ENCODE peak calls at places on chromosomes 5 and 9, in five cellular contexts. L, W, P, N and H are unnamed samples.

GRCh38 chr9:98034593-98035546 is 21.7 kb upstream of the NANS start:
- DNase-seq in L (peak; percentile 76), W (peak; percentile 93), P (peak; percentile 88), N (peak; percentile 92), H (peak; percentile 87)

GRCh38 chr9:119370816-119371215 is 1.6 kb upstream of the BRINP1 start:
- DNase-seq in L (no peak), W (no peak), P (peak; percentile 29), N (peak; percentile 21), H (peak; percentile 4)

GRCh38 chr5:1875843-1876671 is 6.7 kb downstream of the IRX4 start:
- DNase-seq in L (no peak), W (no peak), P (no peak), N (no peak), H (no peak)

GRCh38 chr5:77168187-77168883 is 42.1 kb upstream of the PDE8B start:
- DNase-seq in L (no peak), W (peak; percentile 80), P (peak; percentile 64), N (no peak), H (no peak)

GRCh38 chr9:18236336-18236735 is 237.6 kb upstream of the ADAMTSL1 start:
- DNase-seq in L (no peak), W (no peak), P (no peak), N (no peak), H (no peak)

GRCh38 chr9:125493861-125494554 is 213.0 kb downstream of the MAPKAP1 start:
- DNase-seq in L (no peak), W (no peak), P (no peak), N (no peak), H (no peak)

GRCh38 chr5:35470866-35471265 is 146.8 kb upstream of the SPEF2 start:
- DNase-seq in L (no peak), W (no peak), P (no peak), N (no peak), H (no peak)

GRCh38 chr5:173868096-173868879 is 19.9 kb upstream of the CPEB4 start:
- DNase-seq in L (no peak), W (peak; percentile 77), P (no peak), N (peak; percentile 37), H (no peak)

GRCh38 chr5:67827521-67827920 is 388.0 kb upstream of the PIK3R1 start:
- DNase-seq in L (no peak), W (no peak), P (no peak), N (no peak), H (no peak)

GRCh38 chr5:434443-435146 is 8.4 kb upstream of the EXOC3 start:
- DNase-seq in L (no peak), W (no peak), P (no peak), N (no peak), H (no peak)

GRCh38 chr5:167861134-167861930 is 430.1 kb upstream of the WWC1 start:
- DNase-seq in L (no peak), W (no peak), P (peak; percentile 28), N (no peak), H (no peak)

GRCh38 chr9:126781717-126782388 is 23.0 kb upstream of the ZBTB43 start:
- DNase-seq in L (peak; percentile 63), W (peak; percentile 89), P (peak; percentile 81), N (peak; percentile 78), H (peak; percentile 66)

GRCh38 chr9:94921656-94922055 is 195.2 kb downstream of the AOPEP start:
- DNase-seq in L (no peak), W (no peak), P (no peak), N (no peak), H (no peak)

GRCh38 chr9:93680445-93681315 is 104.3 kb downstream of the PHF2 start:
- DNase-seq in L (no peak), W (peak; percentile 25), P (peak; percentile 3), N (peak; percentile 15), H (no peak)

GRCh38 chr5:130061746-130062145 is 157.5 kb downstream of the CHSY3 start:
- DNase-seq in L (no peak), W (no peak), P (no peak), N (no peak), H (no peak)

GRCh38 chr9:698276-698675 is 143.2 kb upstream of the DMRT1 start:
- DNase-seq in L (no peak), W (no peak), P (no peak), N (no peak), H (no peak)

GRCh38 chr9:703392-703791 is 138.1 kb upstream of the DMRT1 start:
- DNase-seq in L (no peak), W (no peak), P (no peak), N (no peak), H (no peak)

GRCh38 chr9:698937-699336 is 142.6 kb upstream of the DMRT1 start:
- DNase-seq in L (no peak), W (no peak), P (no peak), N (no peak), H (no peak)

GRCh38 chr9:699396-699795 is 142.1 kb upstream of the DMRT1 start:
- DNase-seq in L (no peak), W (no peak), P (no peak), N (no peak), H (no peak)

GRCh38 chr9:700365-701282 is 140.9 kb upstream of the DMRT1 start:
- DNase-seq in L (no peak), W (no peak), P (no peak), N (no peak), H (peak; percentile 24)
- H3K27ac ChIP-seq in L (no peak overlapping the region), W (no peak overlapping the region), P (no peak overlapping the region), N (no peak overlapping the region), H (no peak overlapping the region)

GRCh38 chr5:179111267-179112207 is 51.4 kb downstream of the ZNF354C start:
- DNase-seq in L (no peak), W (no peak), P (no peak), N (peak; percentile 7), H (no peak)
- H3K9me3 ChIP-seq in L (peaks cover 7% of the 10 kb centered on the region), W (peaks cover 11% of the 10 kb centered on the region), P (no peaks in the 10 kb centered on the region), N (no peaks in the 10 kb centered on the region), H (peaks cover 2% of the 10 kb centered on the region)

DNA sequence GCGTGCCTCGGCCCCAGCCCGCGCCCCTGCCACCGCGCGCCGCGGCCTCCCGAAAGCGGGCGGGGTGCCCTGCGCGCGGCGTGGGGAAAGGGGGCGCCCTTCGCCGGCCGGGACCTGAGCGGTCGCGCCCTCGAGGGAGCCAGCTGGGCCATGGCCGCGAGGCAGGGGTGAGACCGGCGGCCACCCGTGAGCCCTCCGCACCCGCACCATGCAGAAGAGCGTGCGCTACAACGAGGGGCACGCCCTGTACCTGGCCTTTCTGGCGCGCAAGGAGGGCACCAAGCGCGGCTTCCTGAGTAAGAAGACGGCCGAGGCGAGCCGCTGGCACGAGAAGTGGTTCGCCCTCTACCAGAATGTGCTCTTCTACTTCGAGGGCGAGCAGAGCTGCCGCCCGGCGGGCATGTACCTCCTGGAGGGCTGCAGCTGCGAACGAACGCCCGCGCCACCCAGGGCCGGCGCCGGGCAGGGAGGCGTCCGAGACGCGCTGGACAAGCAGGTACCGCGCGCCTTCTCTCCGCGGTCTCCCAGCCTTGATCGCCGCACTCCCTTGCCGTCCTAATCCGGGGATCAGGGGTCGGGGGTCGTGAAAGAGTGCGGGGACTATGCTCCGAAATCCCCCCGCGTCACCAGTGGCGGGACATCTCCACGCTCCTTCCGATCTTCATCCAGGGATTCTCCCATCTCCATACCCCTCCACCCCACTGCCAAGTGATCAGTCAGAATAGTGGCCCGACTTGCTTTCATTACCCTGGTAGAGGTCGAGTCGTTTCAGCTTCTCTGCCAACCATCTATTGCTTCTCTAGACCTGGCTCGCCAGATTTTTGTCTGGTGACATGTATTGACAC is 590 bp downstream of the RASGRF2 start:
- DNase-seq in L (no peak), W (no peak), P (peak; percentile 29), N (peak; percentile 47), H (peak; percentile 38)
- H3K27ac ChIP-seq in L (no peak overlapping the region), W (peak overlapping the region; percentile 59), P (peak overlapping the region; percentile 87), N (peak overlapping the region; percentile 29), H (no peak overlapping the region)

DNA sequence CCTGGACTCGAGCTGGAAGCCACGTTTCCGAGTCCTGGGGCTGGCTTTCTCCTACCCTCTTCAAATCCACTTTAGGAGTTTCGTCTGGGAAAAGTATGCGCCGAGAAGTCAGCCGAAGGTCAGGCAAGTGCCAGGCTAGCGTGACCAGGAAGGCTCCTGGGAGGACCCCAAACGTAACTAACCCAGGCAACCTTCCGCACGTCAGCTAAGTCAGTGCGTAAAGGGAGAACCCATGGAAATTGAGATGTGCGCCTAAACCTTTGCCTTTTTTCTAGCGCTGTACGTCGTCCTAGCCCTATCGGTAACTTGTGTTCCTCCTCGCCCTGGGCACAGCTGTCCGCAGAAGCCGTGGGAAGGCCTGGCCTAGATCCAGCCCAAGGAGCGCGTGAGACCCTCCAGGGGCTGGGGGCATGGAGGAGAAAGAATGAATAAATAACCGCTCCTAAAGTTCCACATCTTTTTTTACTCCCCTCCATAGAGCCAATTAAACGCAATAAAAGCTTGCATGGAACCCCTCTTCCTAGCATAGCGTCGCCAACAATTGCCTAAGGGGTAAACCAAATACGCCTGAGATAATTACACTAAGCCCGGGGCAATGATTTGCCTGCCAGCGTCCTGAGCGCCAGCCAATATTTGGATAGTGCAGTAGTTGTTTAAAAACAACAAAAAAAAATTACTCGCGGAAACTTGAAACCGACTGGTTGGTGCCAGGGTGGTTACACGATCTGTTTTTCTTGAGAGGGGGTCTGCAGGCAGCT is 4.0 kb upstream of the FOXB2 start:
- DNase-seq in L (no peak), W (no peak), P (no peak), N (no peak), H (no peak)
- H3K9me3 ChIP-seq in L (no peaks in the 10 kb centered on the region), W (no peaks in the 10 kb centered on the region), P (no peaks in the 10 kb centered on the region), N (no peaks in the 10 kb centered on the region), H (no peaks in the 10 kb centered on the region)

GRCh38 chr9:134407123-134407779 is 81.0 kb downstream of the RXRA start:
- DNase-seq in L (peak; percentile 11), W (peak; percentile 91), P (peak; percentile 92), N (peak; percentile 75), H (peak; percentile 54)

GRCh38 chr9:134410078-134410834 is 84.0 kb downstream of the RXRA start:
- DNase-seq in L (no peak), W (peak; percentile 81), P (no peak), N (peak; percentile 59), H (no peak)

GRCh38 chr9:134406366-134407122 is 80.3 kb downstream of the RXRA start:
- DNase-seq in L (no peak), W (no peak), P (peak; percentile 39), N (no peak), H (no peak)

GRCh38 chr9:134408939-134409737 is 82.9 kb downstream of the RXRA start:
- DNase-seq in L (no peak), W (no peak), P (no peak), N (no peak), H (no peak)

DNA sequence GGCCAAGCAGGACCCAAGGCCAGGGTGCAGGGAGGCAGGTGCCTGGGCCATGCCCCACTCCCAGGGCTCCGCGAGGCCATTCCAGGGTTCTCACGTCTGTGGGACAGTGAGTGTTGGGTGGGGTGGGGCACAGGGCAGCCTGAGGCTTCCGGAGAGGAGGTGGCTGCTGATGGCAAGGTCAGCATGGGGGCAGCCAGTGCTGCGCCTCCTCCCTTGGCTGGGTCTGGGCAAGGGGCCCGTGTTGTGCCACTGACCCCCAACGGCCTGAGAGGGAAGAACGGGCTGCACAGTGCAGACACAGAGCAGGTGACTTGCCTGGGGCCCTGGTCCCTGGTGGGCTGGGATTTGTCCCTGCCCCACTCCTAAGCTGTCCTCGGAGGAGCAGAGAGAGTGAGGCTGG is 82.1 kb downstream of the RXRA start:
- DNase-seq in L (no peak), W (no peak), P (peak; percentile 43), N (no peak), H (no peak)
- H3K27ac ChIP-seq in L (no peak overlapping the region), W (peak overlapping the region; percentile 72), P (peak overlapping the region; percentile 92), N (no peak overlapping the region), H (no peak overlapping the region)